ENCODE peak calls at places on chromosomes 7 and 10, in nine cellular contexts. A is GM03348; K is H54; D is body of pancreas; C is activated naive CD8-positive, alpha-beta T cell treated with anti-CD3 and anti-CD28 coated beads, Interleukin-2, amount 50 U/mL, for 16 hours; P is kidney epithelial cell; E is H7; Z is iris pigment epithelial cell; X is T-helper 2 cell. M is an unnamed sample.

GRCh38 chr7:28835800-28836199 is 122.3 kb downstream of the TRIL start:
- DNase-seq in A (peak; percentile 52), K (peak; percentile 40), D (no peak), C (no peak), P (no peak), E (no peak), Z (peak; percentile 79), X (no peak), M (no peak)

GRCh38 chr7:128697301-128697905 is 25.3 kb downstream of the GARIN1A start:
- DNase-seq in A (peak; percentile 85), K (peak; percentile 57), D (peak; percentile 49), C (no peak), P (no peak), E (peak; percentile 89), Z (peak; percentile 84), X (peak; percentile 20), M (peak; percentile 56)

GRCh38 chr10:24382596-24382978 is 173.6 kb downstream of the KIAA1217 start:
- DNase-seq in A (no peak), K (no peak), D (no peak), C (no peak), P (no peak), E (no peak), Z (no peak), X (no peak), M (no peak)

GRCh38 chr7:151727579-151728285 is 149.2 kb downstream of the PRKAG2 start:
- DNase-seq in A (peak; percentile 96), K (peak; percentile 95), D (peak; percentile 44), C (peak; percentile 14), P (peak; percentile 97), E (peak; percentile 76), Z (peak; percentile 98), X (no peak), M (peak; percentile 65)

GRCh38 chr7:2299131-2299829 is 15.0 kb downstream of the SNX8 start:
- DNase-seq in A (peak; percentile 72), K (no peak), D (peak; percentile 18), C (no peak), P (no peak), E (no peak), Z (peak; percentile 93), X (no peak), M (no peak)

GRCh38 chr10:71981024-71981867 is 17.1 kb downstream of the CHST3 start:
- DNase-seq in A (peak; percentile 72), K (no peak), D (peak; percentile 33), C (no peak), P (no peak), E (peak; percentile 31), Z (no peak), X (no peak), M (no peak)

GRCh38 chr10:132685121-132685891 is 100.6 kb downstream of the NKX6-2 start:
- DNase-seq in A (no peak), K (peak; percentile 82), D (peak; percentile 89), C (no peak), P (peak; percentile 78), E (peak; percentile 63), Z (peak; percentile 59), X (no peak), M (peak; percentile 62)

GRCh38 chr7:374706-375490 is 84.9 kb downstream of the FOXL3 start:
- DNase-seq in A (no peak), K (no peak), D (no peak), C (no peak), P (no peak), E (peak; percentile 54), Z (no peak), X (no peak), M (peak; percentile 24)

GRCh38 chr10:93541402-93542357 is 24.8 kb upstream of the FFAR4 start:
- DNase-seq in A (peak; percentile 83), K (peak; percentile 58), D (peak; percentile 55), C (no peak), P (no peak), E (peak; percentile 67), Z (peak; percentile 40), X (no peak), M (peak; percentile 66)

GRCh38 chr7:27364344-27364758 is 121.7 kb downstream of the EVX1 start:
- DNase-seq in A (peak; percentile 78), K (no peak), D (peak; percentile 39), C (no peak), P (peak; percentile 2), E (no peak), Z (peak; percentile 78), X (no peak), M (peak; percentile 34)

GRCh38 chr10:50918529-50918928 is 33.1 kb upstream of the A1CF start:
- DNase-seq in A (no peak), K (no peak), D (no peak), C (no peak), P (no peak), E (no peak), Z (no peak), X (no peak), M (no peak)

GRCh38 chr10:95411635-95412034 is 120.8 kb upstream of the PDLIM1 start:
- DNase-seq in A (no peak), K (no peak), D (no peak), C (no peak), P (no peak), E (peak; percentile 45), Z (no peak), X (no peak), M (no peak)

GRCh38 chr7:33874943-33875342 is 30.4 kb upstream of the BMPER start:
- DNase-seq in A (peak; percentile 61), K (no peak), D (peak; percentile 8), C (no peak), P (no peak), E (no peak), Z (no peak), X (no peak), M (no peak)

GRCh38 chr7:151429555-151430331 is 10.2 kb downstream of the CRYGN start:
- DNase-seq in A (no peak), K (peak; percentile 71), D (peak; percentile 62), C (no peak), P (no peak), E (peak; percentile 75), Z (no peak), X (peak; percentile 73), M (no peak)

GRCh38 chr7:94436018-94436604 is 41.4 kb downstream of the COL1A2 start:
- DNase-seq in A (peak; percentile 70), K (peak; percentile 24), D (peak; percentile 76), C (peak; percentile 18), P (peak; percentile 10), E (peak; percentile 40), Z (peak; percentile 76), X (peak; percentile 10), M (peak; percentile 41)

GRCh38 chr7:121873795-121874194 is 834 bp downstream of the PTPRZ1 start:
- DNase-seq in A (no peak), K (no peak), D (no peak), C (no peak), P (no peak), E (no peak), Z (no peak), X (no peak), M (no peak)

GRCh38 chr7:6495597-6496262 is 48.0 kb upstream of the DAGLB start:
- DNase-seq in A (no peak), K (peak; percentile 80), D (no peak), C (no peak), P (no peak), E (no peak), Z (peak; percentile 67), X (no peak), M (no peak)

GRCh38 chr10:88270871-88271713 is 312.0 kb downstream of the RNLS start:
- DNase-seq in A (peak; percentile 48), K (no peak), D (no peak), C (no peak), P (no peak), E (no peak), Z (peak; percentile 71), X (peak; percentile 54), M (no peak)

GRCh38 chr7:103149808-103150180 is 895 bp upstream of the NAPEPLD start:
- DNase-seq in A (no peak), K (no peak), D (no peak), C (no peak), P (no peak), E (no peak), Z (no peak), X (no peak), M (no peak)

GRCh38 chr10:68153473-68154210 is 44.4 kb downstream of the MYPN start:
- DNase-seq in A (peak; percentile 79), K (peak; percentile 70), D (peak; percentile 23), C (no peak), P (peak; percentile 95), E (peak; percentile 43), Z (peak; percentile 95), X (no peak), M (no peak)

GRCh38 chr7:54722026-54722425 is 37.0 kb downstream of the SEC61G start:
- DNase-seq in A (no peak), K (no peak), D (no peak), C (no peak), P (no peak), E (no peak), Z (no peak), X (no peak), M (no peak)

GRCh38 chr7:134928574-134928973 is 57.7 kb upstream of the AGBL3 start:
- DNase-seq in A (no peak), K (no peak), D (no peak), C (no peak), P (no peak), E (no peak), Z (no peak), X (no peak), M (no peak)

GRCh38 chr10:102998508-102998907 is 80.4 kb downstream of the CNNM2 start:
- DNase-seq in A (no peak), K (no peak), D (no peak), C (no peak), P (no peak), E (no peak), Z (no peak), X (no peak), M (no peak)

GRCh38 chr10:63573068-63573697 is 52.0 kb downstream of the REEP3 start:
- DNase-seq in A (no peak), K (no peak), D (no peak), C (no peak), P (no peak), E (no peak), Z (peak; percentile 76), X (no peak), M (no peak)

GRCh38 chr7:142862401-142863400 is 7.8 kb downstream of the EPHB6 start:
- DNase-seq in A (no peak), K (no peak), D (no peak), C (no peak), P (no peak), E (peak; percentile 50), Z (no peak), X (no peak), M (no peak)

GRCh38 chr10:17617031-17617911 is at the start of gene HACD1:
- DNase-seq in A (peak; percentile 94), K (peak; percentile 88), D (peak; percentile 78), C (no peak), P (peak; percentile 9), E (peak; percentile 97), Z (peak; percentile 57), X (peak; percentile 20), M (peak; percentile 75)

GRCh38 chr7:136009488-136010079 is 32.4 kb upstream of the MTPN start:
- DNase-seq in A (peak; percentile 56), K (no peak), D (no peak), C (no peak), P (no peak), E (peak; percentile 28), Z (peak; percentile 42), X (peak; percentile 23), M (no peak)

M was measured in left colon.